ENCODE peak calls at places on chromosomes 11 and 22, in four cellular contexts. H, I, N and R are unnamed samples.

GRCh38 chr11:40508307-40508706 is 951.1 kb downstream of the LRRC4C start:
- DNase-seq in H (no peak), I (no peak), N (no peak), R (no peak)

GRCh38 chr22:38034278-38034882 is 22.8 kb upstream of the PICK1 start:
- DNase-seq in N (peak), I (peak), H (peak), R (peak)

GRCh38 chr11:116499396-116500001 is 273.3 kb downstream of the BUD13 start:
- DNase-seq in I (no peak), N (peak), H (peak), R (peak)

GRCh38 chr11:12862761-12863469 is 146.2 kb upstream of the RASSF10 start:
- DNase-seq in H (peak), N (no peak), I (no peak), R (peak)

GRCh38 chr11:38791346-38791961 is 2193.4 kb upstream of the RAG2 start:
- DNase-seq in N (peak), H (peak), I (no peak), R (peak)

GRCh38 chr11:121138259-121138658 is 37.2 kb downstream of the TECTA start:
- DNase-seq in I (no peak), H (no peak), N (no peak), R (no peak)

GRCh38 chr11:126214446-126215240 is 3.1 kb downstream of the FAM118B start:
- DNase-seq in I (no peak), N (no peak), H (no peak), R (no peak)

GRCh38 chr11:68008381-68009337 is 1.5 kb upstream of the ALDH3B1 start:
- DNase-seq in I (no peak), N (no peak), H (no peak), R (no peak)

GRCh38 chr22:48936391-48936790 is 891.3 kb downstream of the BRD1 start:
- DNase-seq in I (no peak), N (no peak), H (no peak), R (no peak)

GRCh38 chr11:58289266-58289665 is 21.2 kb upstream of the OR10W1 start:
- DNase-seq in H (no peak), N (no peak), I (no peak), R (no peak)

GRCh38 chr22:17235861-17236260 is 16.6 kb upstream of the ADA2 start:
- DNase-seq in H (no peak), N (no peak), I (no peak), R (no peak)

GRCh38 chr22:44706488-44706887 is 4.5 kb downstream of the PRR5 start:
- DNase-seq in I (no peak), N (no peak), H (no peak), R (no peak)

GRCh38 chr11:32312865-32313403 is 122.4 kb downstream of the WT1 start:
- DNase-seq in H (peak), N (peak), I (no peak), R (peak)

GRCh38 chr22:33331017-33331416 is 272.8 kb upstream of the SYN3 start:
- DNase-seq in H (no peak), I (no peak), N (no peak), R (no peak)

GRCh38 chr22:49480896-49481650 is 346.6 kb downstream of the BRD1 start:
- DNase-seq in H (peak), N (no peak), I (no peak), R (no peak)

GRCh38 chr22:34808618-34809017 is 257.3 kb upstream of the ISX start:
- DNase-seq in I (no peak), N (no peak), H (no peak), R (peak)

GRCh38 chr22:43540570-43540969 is 128.8 kb downstream of the MPPED1 start:
- DNase-seq in H (no peak), I (no peak), N (no peak), R (no peak)

GRCh38 chr11:57762235-57762866 is 749 bp downstream of the CTNND1 start:
- DNase-seq in N (no peak), H (no peak), I (no peak), R (no peak)

GRCh38 chr11:14643697-14644395 is at the start of gene PDE3B:
- DNase-seq in I (no peak), H (peak), N (peak), R (peak)

GRCh38 chr22:32409977-32410376 is 2.1 kb downstream of the RTCB start:
- DNase-seq in I (no peak), H (no peak), N (no peak), R (no peak)

GRCh38 chr11:116852261-116853125 is 15.1 kb upstream of the APOA1 start:
- DNase-seq in I (no peak), H (no peak), N (no peak), R (no peak)

DNA sequence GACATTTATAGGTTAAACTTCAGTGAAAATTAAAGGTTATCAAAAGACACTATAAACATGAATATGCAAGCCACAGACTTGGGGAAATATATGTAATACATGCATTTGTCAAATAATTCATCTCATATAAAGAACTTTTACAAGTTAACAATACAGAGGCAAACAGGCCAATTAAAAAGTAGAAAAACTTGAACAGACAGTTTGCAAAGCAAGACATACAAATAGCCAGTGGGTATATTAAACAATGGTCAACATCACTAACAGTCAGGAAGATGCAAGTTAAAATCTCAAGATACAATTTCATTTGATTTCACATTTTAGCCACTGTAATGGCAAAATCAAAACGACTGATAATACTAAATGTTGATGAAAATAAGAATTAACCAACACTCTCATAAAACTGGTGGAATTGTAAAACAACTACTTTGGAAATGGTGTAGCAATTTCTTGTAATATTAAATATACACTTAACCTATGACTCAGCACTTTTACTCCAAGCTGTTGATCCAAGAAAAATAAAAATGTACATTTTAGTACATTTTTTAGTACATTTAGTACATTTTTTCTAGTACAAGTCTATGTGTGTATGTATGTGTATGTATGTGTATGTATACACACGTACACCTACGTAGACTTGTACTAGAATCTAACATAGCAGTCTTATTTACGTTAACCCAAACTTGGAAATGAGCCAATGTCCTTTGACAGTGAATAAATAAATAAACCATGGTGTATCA is 62.8 kb downstream of the LRRC74B start:
- DNase-seq in N (no peak), I (no peak), H (no peak), R (no peak)
- TF ChIP-seq CREB1 in N (no peak), I (no peak), H (no peak), R (no peak)

GRCh38 chr22:24707477-24707816 is 67.1 kb downstream of the PIWIL3 start:
- DNase-seq in N (no peak), I (no peak), H (no peak), R (peak)

GRCh38 chr22:24703101-24703500 is 71.4 kb downstream of the PIWIL3 start:
- DNase-seq in I (no peak), H (peak), N (peak), R (no peak)

GRCh38 chr22:24706732-24707476 is 67.6 kb downstream of the PIWIL3 start:
- DNase-seq in H (no peak), N (no peak), I (no peak), R (no peak)

DNA sequence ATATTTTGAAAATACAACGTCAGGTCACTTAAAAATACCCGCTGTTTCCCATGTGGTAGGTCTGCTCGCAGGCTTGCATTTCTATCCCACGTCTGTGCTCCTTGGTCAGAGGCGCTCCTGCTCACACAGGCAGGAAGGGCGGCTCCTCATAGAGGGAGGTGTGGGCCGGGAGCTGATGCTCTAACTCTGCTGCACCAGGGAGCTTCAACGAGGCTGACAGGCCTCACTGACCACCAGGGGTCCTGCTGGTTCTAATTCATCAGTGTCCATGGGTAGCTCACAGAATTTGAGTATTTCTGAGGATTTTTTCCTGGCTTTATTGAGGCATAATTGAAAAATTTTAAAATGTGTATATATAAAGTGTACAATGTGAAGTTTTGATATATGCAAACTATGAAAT is 68.5 kb downstream of the PIWIL3 start:
- DNase-seq in N (peak), I (no peak), H (peak), R (peak)
- TF ChIP-seq JUNB in N (no peak), I (no peak), H (no peak), R (no peak)

GRCh38 chr11:65425971-65426838 is 3.6 kb downstream of the NEAT1 start:
- DNase-seq in N (no peak), H (no peak), I (no peak), R (no peak)

GRCh38 chr11:65427691-65428577 is 5.3 kb downstream of the NEAT1 start:
- DNase-seq in H (no peak), N (no peak), I (no peak), R (no peak)

GRCh38 chr11:65425105-65425970 is 2.7 kb downstream of the NEAT1 start:
- DNase-seq in N (no peak), I (no peak), H (no peak), R (peak)

GRCh38 chr11:65428578-65429068 is 6.0 kb downstream of the NEAT1 start:
- DNase-seq in N (no peak), H (no peak), I (no peak), R (peak)

GRCh38 chr11:65426839-65427690 is 4.5 kb downstream of the NEAT1 start:
- DNase-seq in N (no peak), I (no peak), H (no peak), R (peak)
- TF ChIP-seq REST in N (no peak), I (no peak), H (no peak), R (no peak)

GRCh38 chr11:46293616-46294015 is 16.2 kb downstream of the CREB3L1 start:
- DNase-seq in N (no peak), H (no peak), I (no peak), R (no peak)
- TF ChIP-seq CREB1 in N (no peak), H (no peak), I (no peak), R (no peak)